ENCODE peak calls at places on chromosomes 12 and 14, in ten cellular contexts. R, V, M, N, K, S, I, D, C and A are unnamed samples.

GRCh38 chr12:13176257-13176656 is 20.3 kb upstream of the EMP1 start:
- DNase-seq in D (no peak), I (no peak), V (no peak), M (peak), C (no peak), N (no peak), S (no peak), R (no peak), K (no peak), A (no peak)

GRCh38 chr14:68726093-68726695 is 66.7 kb downstream of the ZFP36L1 start:
- DNase-seq in M (no peak), N (no peak), K (no peak), C (no peak), S (no peak), D (no peak), V (no peak), R (no peak), I (no peak), A (no peak)

GRCh38 chr12:30980886-30981662 is 54.5 kb downstream of the TSPAN11 start:
- DNase-seq in R (no peak), D (no peak), K (no peak), V (no peak), C (no peak), I (no peak), S (no peak), N (no peak), M (no peak), A (no peak)

GRCh38 chr12:95541436-95541835 is 9.8 kb downstream of the USP44 start:
- DNase-seq in I (no peak), R (no peak), K (no peak), S (no peak), N (no peak), V (no peak), D (no peak), C (no peak), M (no peak), A (no peak)

GRCh38 chr14:38197001-38197760 is 10.5 kb upstream of the SSTR1 start:
- DNase-seq in C (no peak), I (no peak), K (no peak), S (no peak), D (no peak), R (no peak), M (peak), V (no peak), N (no peak), A (no peak)

GRCh38 chr14:39203659-39204606 is 28.9 kb downstream of the PNN start:
- DNase-seq in M (peak), S (peak), C (no peak), V (no peak), D (no peak), N (no peak), R (no peak), I (no peak), K (no peak), A (no peak)

GRCh38 chr12:105083551-105084105 is 630 bp downstream of the ALDH1L2 start:
- DNase-seq in D (peak), R (peak), S (peak), C (peak), K (peak), I (peak), M (peak), N (no peak), V (peak), A (peak)

GRCh38 chr12:55743131-55743921 is 404 bp downstream of the GDF11 start:
- DNase-seq in R (peak), D (no peak), I (peak), S (peak), M (peak), V (peak), N (peak), C (peak), K (peak), A (no peak)

GRCh38 chr12:106078358-106079025 is 60.3 kb downstream of the NUAK1 start:
- DNase-seq in K (no peak), C (no peak), V (peak), I (no peak), R (no peak), D (no peak), N (no peak), S (no peak), M (peak), A (no peak)

GRCh38 chr12:113341535-113341934 is 6.6 kb upstream of the SLC8B1 start:
- DNase-seq in C (no peak), S (no peak), I (no peak), V (no peak), N (no peak), K (no peak), D (no peak), R (no peak), M (no peak), A (no peak)

GRCh38 chr12:93875157-93875556 is 198.0 kb downstream of the CRADD start:
- DNase-seq in N (no peak), C (no peak), D (no peak), I (no peak), R (no peak), V (no peak), K (no peak), M (no peak), S (no peak), A (no peak)

GRCh38 chr14:103552811-103553210 is 9.6 kb downstream of the BAG5 start:
- DNase-seq in M (no peak), S (no peak), N (no peak), C (no peak), I (no peak), K (no peak), V (no peak), D (no peak), R (no peak), A (no peak)

GRCh38 chr14:32319368-32320049 is 9.6 kb upstream of the AKAP6 start:
- DNase-seq in M (no peak), I (no peak), K (no peak), C (no peak), N (no peak), D (no peak), V (no peak), S (no peak), R (no peak), A (no peak)

GRCh38 chr14:71758198-71758955 is 173.9 kb upstream of the RGS6 start:
- DNase-seq in N (no peak), C (no peak), V (no peak), M (no peak), S (no peak), K (no peak), R (no peak), D (no peak), I (no peak), A (peak)

GRCh38 chr12:65929641-65930040 is 105.4 kb downstream of the HMGA2 start:
- DNase-seq in K (no peak), M (no peak), R (no peak), S (no peak), N (no peak), C (no peak), D (no peak), V (no peak), I (no peak), A (no peak)

GRCh38 chr14:67332468-67332867 is 27.1 kb downstream of the ATP6V1D start:
- DNase-seq in D (no peak), C (no peak), K (no peak), S (no peak), V (no peak), N (no peak), M (no peak), R (no peak), I (no peak), A (no peak)

GRCh38 chr12:49619286-49619685 is 4.1 kb upstream of the PRPF40B start:
- DNase-seq in M (no peak), C (no peak), D (no peak), V (no peak), N (no peak), K (no peak), S (no peak), I (no peak), R (no peak), A (no peak)

GRCh38 chr14:76985540-76986260 is 42.8 kb downstream of the IRF2BPL start:
- DNase-seq in K (no peak), N (no peak), C (no peak), S (no peak), M (peak), D (no peak), I (no peak), R (no peak), V (no peak), A (no peak)

GRCh38 chr14:101229666-101230065 is 326.1 kb upstream of the RTL1 start:
- DNase-seq in D (no peak), R (no peak), I (no peak), K (no peak), S (no peak), V (no peak), M (no peak), N (no peak), C (no peak), A (peak)

GRCh38 chr12:31323466-31324115 is 2.4 kb downstream of the SINHCAF start:
- DNase-seq in C (no peak), K (peak), D (peak), N (no peak), I (peak), V (peak), M (peak), R (no peak), S (peak), A (peak)

GRCh38 chr12:70756118-70756517 is 118.9 kb upstream of the PTPRB start:
- DNase-seq in M (peak), K (no peak), S (no peak), C (peak), V (no peak), N (no peak), D (no peak), R (no peak), I (no peak), A (no peak)

GRCh38 chr12:114684098-114684869 is at the start of gene TBX3:
- DNase-seq in S (peak), R (peak), N (peak), C (peak), I (peak), V (peak), M (peak), D (peak), K (peak), A (peak)

GRCh38 chr14:95685978-95686922 is at the start of gene TCL1B:
- DNase-seq in R (peak), K (no peak), D (no peak), C (no peak), M (no peak), S (no peak), I (no peak), V (no peak), N (no peak), A (no peak)

GRCh38 chr12:5428332-5429221 is 3.3 kb upstream of the NTF3 start:
- DNase-seq in S (no peak), V (no peak), N (peak), R (no peak), M (peak), K (no peak), I (no peak), D (no peak), C (no peak), A (no peak)

GRCh38 chr14:67589212-67589770 is 10.8 kb downstream of the PIGH start:
- DNase-seq in N (no peak), V (no peak), C (no peak), M (no peak), K (no peak), R (no peak), I (no peak), D (no peak), S (no peak), A (no peak)

GRCh38 chr12:112172556-112173324 is 47.4 kb downstream of the TRAFD1 start:
- DNase-seq in M (no peak), K (no peak), C (no peak), I (no peak), S (no peak), N (no peak), V (no peak), D (no peak), R (no peak), A (no peak)

GRCh38 chr14:59240356-59240755 is 51.9 kb downstream of the DAAM1 start:
- DNase-seq in I (peak), M (no peak), K (no peak), V (no peak), S (no peak), R (no peak), D (no peak), C (no peak), N (no peak), A (no peak)

GRCh38 chr12:50256761-50257160 is 26.6 kb downstream of the LIMA1 start:
- DNase-seq in V (no peak), K (no peak), M (no peak), D (no peak), R (no peak), N (no peak), I (no peak), S (no peak), C (no peak), A (no peak)